ENCODE peak calls at places on chromosomes 13 and 19, in four cellular contexts. U, R, S and T are unnamed samples.

GRCh38 chr19:54551950-54552912 is 21.4 kb upstream of the LILRA2 start:
- DNase-seq in U (no peak), R (no peak), S (peak), T (no peak)

GRCh38 chr19:17557461-17557860 is 2.0 kb downstream of the COLGALT1 start:
- DNase-seq in U (no peak), R (no peak), S (peak), T (no peak)

GRCh38 chr13:18233783-18234299 is 947.8 kb downstream of the TUBA3C start:
- DNase-seq in U (no peak), R (no peak), S (no peak), T (no peak)

GRCh38 chr19:40190891-40191835 is at the start of gene MAP3K10:
- DNase-seq in U (peak), R (peak), S (peak), T (peak)

GRCh38 chr19:1470864-1471513 is 8.0 kb downstream of the C19orf25 start:
- DNase-seq in U (no peak), R (no peak), S (no peak), T (no peak)

GRCh38 chr13:72204291-72204690 is 337.3 kb upstream of the DACH1 start:
- DNase-seq in U (peak), R (no peak), S (no peak), T (no peak)

GRCh38 chr13:99663185-99663825 is 162.0 kb downstream of the TM9SF2 start:
- DNase-seq in U (no peak), R (no peak), S (no peak), T (no peak)

GRCh38 chr19:19224852-19225494 is 13.2 kb downstream of the NCAN start:
- DNase-seq in U (peak), R (peak), S (peak), T (peak)

GRCh38 chr13:60584976-60585375 is 188.0 kb downstream of the TDRD3 start:
- DNase-seq in U (no peak), R (no peak), S (peak), T (peak)

GRCh38 chr13:49635599-49636433 is 7.5 kb downstream of the ARL11 start:
- DNase-seq in U (no peak), R (peak), S (no peak), T (no peak)

GRCh38 chr13:106619688-106620555 is 52.0 kb upstream of the ARGLU1 start:
- DNase-seq in U (peak), R (peak), S (peak), T (peak)

GRCh38 chr19:47854459-47854858 is 4.6 kb upstream of the TPRX2 start:
- DNase-seq in U (no peak), R (no peak), S (peak), T (no peak)

GRCh38 chr19:47853003-47853402 is 6.0 kb upstream of the TPRX2 start:
- DNase-seq in U (no peak), R (no peak), S (no peak), T (no peak)

GRCh38 chr19:47848425-47848824 is 10.6 kb upstream of the TPRX2 start:
- DNase-seq in U (no peak), R (no peak), S (no peak), T (no peak)

DNA sequence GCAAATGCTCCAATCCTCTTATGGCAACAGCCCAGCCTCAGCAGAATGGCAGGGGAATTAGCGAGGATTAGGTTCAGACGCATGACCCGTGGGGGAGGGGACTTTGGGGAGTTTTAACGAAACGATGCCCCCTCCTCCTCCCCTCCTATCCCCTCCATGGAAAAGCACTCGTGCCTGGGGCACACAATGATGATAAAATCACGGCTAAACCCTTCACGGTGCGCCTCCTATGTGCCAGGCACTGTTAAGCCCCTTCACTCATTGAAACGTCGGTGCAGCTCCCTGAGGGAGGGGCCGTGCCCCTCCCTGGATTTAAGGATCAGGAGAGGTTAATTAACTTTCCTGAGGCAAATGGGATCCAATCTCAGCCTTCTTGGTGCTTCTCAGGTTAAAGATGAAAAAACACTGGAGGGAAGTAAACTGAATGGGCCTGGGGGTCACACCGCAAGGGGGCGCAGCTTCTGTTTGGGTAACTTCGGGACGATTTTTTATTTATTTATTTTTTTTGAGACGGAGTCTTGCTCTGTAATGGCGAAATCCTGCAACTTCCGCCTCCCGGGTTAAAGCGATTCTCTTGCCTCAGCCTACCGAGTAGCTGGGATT is 10.1 kb upstream of the TPRX2 start:
- DNase-seq in U (no peak), R (no peak), S (peak), T (no peak)
- TF ChIP-seq CTCF in U (peak), R (peak), S (peak), T (peak)

GRCh38 chr13:88461272-88462009 is 790.3 kb downstream of the SLITRK5 start:
- DNase-seq in U (no peak), R (no peak), S (no peak), T (no peak)

GRCh38 chr13:88459335-88459734 is 788.2 kb downstream of the SLITRK5 start:
- DNase-seq in U (no peak), R (no peak), S (no peak), T (no peak)

DNA sequence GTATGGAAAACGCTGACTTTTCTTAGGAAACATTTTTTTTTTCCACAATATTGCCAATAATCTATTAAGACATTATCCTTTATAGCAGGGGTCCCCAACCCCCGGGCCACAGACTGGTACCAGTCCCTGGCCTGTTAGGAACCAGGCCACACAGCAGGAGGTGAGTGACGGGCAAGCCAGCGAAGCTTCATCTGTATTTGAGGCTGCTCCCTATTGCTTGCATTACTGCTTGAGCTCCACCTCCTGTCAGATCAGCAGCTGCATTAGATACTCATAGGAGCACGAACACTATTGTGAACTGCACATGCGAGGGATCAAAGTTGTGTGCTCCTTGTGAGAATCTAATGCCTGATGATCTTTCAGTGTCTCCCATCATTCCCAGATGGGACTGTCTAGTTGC is 793.7 kb downstream of the SLITRK5 start:
- DNase-seq in U (no peak), R (no peak), S (no peak), T (no peak)
- TF ChIP-seq CTCF in U (no peak), R (no peak), S (no peak), T (no peak)

GRCh38 chr19:34501339-34502320 is 20.1 kb downstream of the WTIP start:
- DNase-seq in U (peak), R (peak), S (peak), T (peak)
- TF ChIP-seq CTCF in U (peak), R (peak), S (peak), T (peak)

GRCh38 chr13:36848228-36848982 is 29.4 kb downstream of the RFXAP start:
- DNase-seq in U (no peak), R (peak), S (peak), T (no peak)
- TF ChIP-seq CTCF in U (no peak), R (peak), S (peak), T (peak)

DNA sequence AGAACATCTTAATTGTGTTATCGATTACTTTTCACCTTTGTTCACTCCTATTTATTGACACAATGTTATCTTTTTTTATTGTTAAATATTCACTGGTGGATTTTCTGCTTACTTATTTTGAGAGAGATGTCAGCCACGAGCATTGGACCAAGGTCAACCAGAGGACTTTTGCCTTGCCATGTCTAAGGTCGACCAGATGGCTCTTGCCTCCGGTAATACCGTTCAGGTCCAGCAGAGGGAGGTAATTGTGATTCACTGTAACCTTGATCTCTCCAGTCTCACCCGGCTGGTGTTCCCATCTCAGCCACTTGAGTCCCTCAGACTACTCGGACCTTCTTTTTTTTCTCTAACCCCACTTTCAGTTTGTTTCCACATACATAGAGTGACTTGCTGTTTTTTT is 1438.1 kb downstream of the UQCRFS1 start:
- DNase-seq in U (no peak), R (no peak), S (peak), T (peak)
- TF ChIP-seq CTCF in U (no peak), R (peak), S (peak), T (peak)

GRCh38 chr19:33766623-33767022 is 30.0 kb upstream of the KCTD15 start:
- DNase-seq in U (no peak), R (no peak), S (no peak), T (no peak)

GRCh38 chr19:33771308-33772101 is 25.2 kb upstream of the KCTD15 start:
- DNase-seq in U (peak), R (peak), S (peak), T (peak)

GRCh38 chr19:33770107-33770506 is 26.6 kb upstream of the KCTD15 start:
- DNase-seq in U (no peak), R (no peak), S (no peak), T (no peak)

GRCh38 chr19:33769208-33769607 is 27.5 kb upstream of the KCTD15 start:
- DNase-seq in U (no peak), R (no peak), S (no peak), T (no peak)

GRCh38 chr19:33767898-33768413 is 28.7 kb upstream of the KCTD15 start:
- DNase-seq in U (no peak), R (peak), S (peak), T (no peak)
- TF ChIP-seq CTCF in U (no peak), R (peak), S (peak), T (peak)

GRCh38 chr13:23087884-23088283 is 92.9 kb upstream of the SGCG start:
- DNase-seq in U (peak), R (peak), S (peak), T (peak)
- TF ChIP-seq CTCF in U (peak), R (peak), S (peak), T (peak)

GRCh38 chr19:41245779-41246297 is 18.3 kb upstream of the HNRNPUL1 start:
- DNase-seq in U (no peak), R (no peak), S (no peak), T (no peak)

GRCh38 chr19:41239363-41239762 is 20.3 kb downstream of the AXL start:
- DNase-seq in U (no peak), R (no peak), S (no peak), T (no peak)

GRCh38 chr19:41241859-41242258 is 22.3 kb upstream of the HNRNPUL1 start:
- DNase-seq in U (no peak), R (no peak), S (no peak), T (no peak)

GRCh38 chr19:41239961-41240574 is 21.0 kb downstream of the AXL start:
- DNase-seq in U (no peak), R (no peak), S (no peak), T (no peak)

GRCh38 chr19:41244117-41244516 is 20.1 kb upstream of the HNRNPUL1 start:
- DNase-seq in U (no peak), R (no peak), S (no peak), T (no peak)
- TF ChIP-seq CTCF in U (no peak), R (no peak), S (no peak), T (no peak)